ENCODE peak calls at places on chromosomes 3 and 15, in four cellular contexts. L, Z, Y and W are unnamed samples.
A peak's percentile ranks its signal among the peaks of the same experiment; 100 is the strongest.

GRCh38 chr3:191282262-191283215 is 46.7 kb upstream of the CCDC50 start:
- DNase-seq in L (no peak), Z (no peak), Y (peak; percentile 30), W (no peak)

GRCh38 chr3:55322649-55323048 is 164.5 kb downstream of the WNT5A start:
- DNase-seq in L (no peak), Z (no peak), Y (no peak), W (no peak)

GRCh38 chr3:36904641-36905040 is 40.2 kb downstream of the TRANK1 start:
- DNase-seq in L (peak; percentile 40), Z (no peak), Y (peak; percentile 46), W (no peak)

GRCh38 chr15:100919481-100920405 is 586 bp downstream of the LRRK1 start:
- DNase-seq in L (no peak), Z (peak; percentile 57), Y (peak; percentile 26), W (no peak)

GRCh38 chr3:130539005-130539404 is 22.0 kb downstream of the COL6A6 start:
- DNase-seq in L (peak; percentile 65), Z (peak; percentile 31), Y (peak; percentile 54), W (no peak)

GRCh38 chr3:152222327-152222726 is 46.4 kb upstream of the MBNL1 start:
- DNase-seq in L (no peak), Z (no peak), Y (peak; percentile 55), W (no peak)

GRCh38 chr3:16290007-16290826 is 25.2 kb downstream of the OXNAD1 start:
- DNase-seq in L (peak; percentile 57), Z (peak; percentile 38), Y (peak; percentile 73), W (no peak)

GRCh38 chr3:129289201-129289921 is 10.7 kb downstream of the HMCES start:
- DNase-seq in L (peak; percentile 46), Z (no peak), Y (no peak), W (no peak)

GRCh38 chr3:3699816-3700633 is 99.2 kb upstream of the LRRN1 start:
- DNase-seq in L (peak; percentile 58), Z (no peak), Y (no peak), W (no peak)

GRCh38 chr3:148205945-148206845 is 491.5 kb upstream of the AGTR1 start:
- DNase-seq in L (no peak), Z (no peak), Y (no peak), W (no peak)

GRCh38 chr3:126201168-126201567 is 20.8 kb upstream of the ALDH1L1 start:
- DNase-seq in L (no peak), Z (no peak), Y (peak; percentile 4), W (no peak)

GRCh38 chr3:192819001-192819569 is 91.7 kb upstream of the FGF12 start:
- DNase-seq in L (peak; percentile 92), Z (no peak), Y (peak; percentile 85), W (no peak)

GRCh38 chr15:59550961-59551360 is 60.6 kb upstream of the GCNT3 start:
- DNase-seq in L (no peak), Z (no peak), Y (no peak), W (no peak)

GRCh38 chr3:136142592-136142991 is 53.5 kb downstream of the MSL2 start:
- DNase-seq in L (peak; percentile 94), Z (no peak), Y (peak; percentile 84), W (no peak)

GRCh38 chr3:9399746-9400145 is 2.3 kb downstream of the SETD5 start:
- DNase-seq in L (peak; percentile 81), Z (no peak), Y (peak; percentile 75), W (no peak)

GRCh38 chr3:158532099-158532734 is 38.8 kb upstream of the MLF1 start:
- DNase-seq in L (peak; percentile 45), Z (peak; percentile 5), Y (peak; percentile 53), W (no peak)

GRCh38 chr3:44721231-44722102 is 8.0 kb upstream of the ZNF501 start:
- DNase-seq in L (no peak), Z (no peak), Y (no peak), W (no peak)

GRCh38 chr15:88637436-88637835 is 1.4 kb upstream of the ISG20 start:
- DNase-seq in L (no peak), Z (no peak), Y (no peak), W (no peak)

GRCh38 chr3:11523793-11524160 is 119.9 kb downstream of the VGLL4 start:
- DNase-seq in L (no peak), Z (no peak), Y (no peak), W (no peak)

GRCh38 chr15:79474252-79474651 is 42.1 kb downstream of the MINAR1 start:
- DNase-seq in L (peak; percentile 75), Z (no peak), Y (no peak), W (no peak)

GRCh38 chr3:141477224-141477623 is 9.6 kb upstream of the RASA2 start:
- DNase-seq in L (peak; percentile 93), Z (no peak), Y (peak; percentile 87), W (no peak)

GRCh38 chr15:63387741-63388468 is 6.3 kb upstream of the CA12 start:
- DNase-seq in L (no peak), Z (no peak), Y (no peak), W (no peak)

GRCh38 chr3:194321666-194322640 is 29.2 kb downstream of the CPN2 start:
- DNase-seq in L (no peak), Z (no peak), Y (peak; percentile 66), W (no peak)

GRCh38 chr3:152258448-152259302 is 10.1 kb upstream of the MBNL1 start:
- DNase-seq in L (peak; percentile 88), Z (no peak), Y (peak; percentile 97), W (no peak)

GRCh38 chr3:57164606-57165573 is at the start of gene IL17RD:
- DNase-seq in L (peak; percentile 51), Z (peak; percentile 85), Y (peak; percentile 82), W (peak; percentile 57)

GRCh38 chr3:118988198-118988842 is 46.3 kb downstream of the IGSF11 start:
- DNase-seq in L (no peak), Z (no peak), Y (no peak), W (no peak)

GRCh38 chr15:65374831-65375401 is 2.9 kb downstream of the IGDCC3 start:
- DNase-seq in L (no peak), Z (no peak), Y (no peak), W (no peak)

GRCh38 chr3:129015388-129016105 is 14.4 kb downstream of the EFCC1 start:
- DNase-seq in L (peak; percentile 37), Z (no peak), Y (no peak), W (no peak)

GRCh38 chr15:25056484-25057429 is 102.0 kb downstream of the SNRPN start:
- DNase-seq in L (no peak), Z (no peak), Y (no peak), W (no peak)

GRCh38 chr3:124587053-124587408 is 143.2 kb upstream of the UMPS start:
- DNase-seq in L (peak; percentile 23), Z (no peak), Y (peak; percentile 64), W (no peak)

GRCh38 chr15:66931768-66932633 is 133.4 kb upstream of the SMAD3 start:
- DNase-seq in L (peak; percentile 73), Z (no peak), Y (peak; percentile 84), W (no peak)

GRCh38 chr3:144394052-144394451 is 422.4 kb downstream of the DIPK2A start:
- DNase-seq in L (peak; percentile 41), Z (no peak), Y (peak; percentile 68), W (no peak)

GRCh38 chr15:82968066-82968465 is 15.5 kb upstream of the HOMER2 start:
- DNase-seq in L (peak; percentile 27), Z (no peak), Y (no peak), W (no peak)

GRCh38 chr15:95894407-95894956 is 436.0 kb upstream of the NR2F2 start:
- DNase-seq in L (no peak), Z (no peak), Y (peak; percentile 9), W (no peak)

GRCh38 chr15:32718082-32718821 is 448 bp downstream of the GREM1 start:
- DNase-seq in L (no peak), Z (no peak), Y (no peak), W (no peak)

GRCh38 chr3:161420746-161421145 is 49.4 kb upstream of the SPTSSB start:
- DNase-seq in L (no peak), Z (no peak), Y (peak; percentile 96), W (no peak)

GRCh38 chr3:196214783-196215441 is 1.4 kb upstream of the SLC51A start:
- DNase-seq in L (no peak), Z (no peak), Y (no peak), W (no peak)

GRCh38 chr3:39260957-39261356 is 18.9 kb downstream of the CX3CR1 start:
- DNase-seq in L (peak; percentile 92), Z (peak; percentile 81), Y (peak; percentile 92), W (peak; percentile 42)

GRCh38 chr3:18739098-18739431 is 313.9 kb upstream of the SATB1 start:
- DNase-seq in L (no peak), Z (no peak), Y (no peak), W (no peak)